ENCODE peak calls at places on chromosomes 6 and 20, in five cellular contexts. Q is small intestine, R is heart right ventricle, F is breast epithelium, M is colonic mucosa. X is an unnamed sample.

GRCh38 chr6:167130008-167130677 is 7.2 kb downstream of the CCR6 start:
- DNase-seq in M (no peak), Q (no peak), F (no peak), R (no peak), X (no peak)

GRCh38 chr6:73732845-73733675 is 37.1 kb downstream of the CD109 start:
- DNase-seq in R (peak; percentile 70), Q (peak; percentile 56), F (peak; percentile 65), M (peak; percentile 64), X (peak; percentile 20)

GRCh38 chr6:17015551-17016381 is 86.1 kb upstream of the STMND1 start:
- DNase-seq in F (no peak), R (peak; percentile 9), M (peak; percentile 31), Q (no peak), X (peak; percentile 4)

GRCh38 chr20:4040283-4041179 is 25.2 kb upstream of the RNF24 start:
- DNase-seq in M (peak; percentile 45), F (no peak), R (no peak), Q (peak; percentile 90), X (no peak)

GRCh38 chr6:148002067-148002466 is 340.6 kb upstream of the SASH1 start:
- DNase-seq in R (no peak), M (no peak), F (no peak), Q (no peak), X (no peak)

GRCh38 chr6:157741889-157742615 is 81.0 kb upstream of the SNX9 start:
- DNase-seq in F (no peak), R (peak; percentile 41), M (no peak), Q (no peak), X (peak; percentile 20)

GRCh38 chr20:22684072-22684762 is 99.8 kb upstream of the FOXA2 start:
- DNase-seq in F (no peak), R (peak; percentile 69), M (peak; percentile 67), Q (peak; percentile 54), X (peak; percentile 42)

GRCh38 chr6:162814417-162814988 is 86.7 kb downstream of the PACRG start:
- DNase-seq in F (no peak), Q (no peak), M (no peak), R (no peak), X (no peak)

GRCh38 chr6:151962246-151962846 is 154.9 kb downstream of the ESR1 start:
- DNase-seq in F (no peak), M (no peak), R (no peak), Q (no peak), X (no peak)

GRCh38 chr6:43698584-43699349 is 11.2 kb upstream of the MRPS18A start:
- DNase-seq in R (peak; percentile 78), F (no peak), Q (peak; percentile 43), M (peak; percentile 57), X (peak; percentile 68)

GRCh38 chr20:63215101-63216040 is 560 bp downstream of the YTHDF1 start:
- DNase-seq in R (no peak), Q (peak; percentile 27), M (peak; percentile 45), F (no peak), X (no peak)

GRCh38 chr20:49862607-49863200 is 50.1 kb downstream of the SLC9A8 start:
- DNase-seq in F (no peak), M (no peak), R (no peak), Q (no peak), X (no peak)

GRCh38 chr20:9186396-9186795 is 117.5 kb downstream of the PLCB4 start:
- DNase-seq in Q (no peak), R (no peak), M (no peak), F (no peak), X (no peak)

GRCh38 chr20:33401922-33402369 is 627 bp upstream of the CDK5RAP1 start:
- DNase-seq in M (no peak), R (no peak), F (no peak), Q (peak; percentile 5), X (no peak)

GRCh38 chr20:53032021-53033001 is 60.2 kb downstream of the TSHZ2 start:
- DNase-seq in Q (no peak), M (no peak), F (no peak), R (peak; percentile 15), X (peak; percentile 18)

GRCh38 chr6:34240329-34241248 is 3.9 kb downstream of the HMGA1 start:
- DNase-seq in Q (peak; percentile 58), M (peak; percentile 22), F (peak; percentile 43), R (no peak), X (no peak)

GRCh38 chr6:9131616-9132015 is 696.3 kb upstream of the SLC35B3 start:
- DNase-seq in M (no peak), R (no peak), Q (no peak), F (peak; percentile 55), X (no peak)

GRCh38 chr20:58219342-58219700 is 9.1 kb downstream of the ANKRD60 start:
- DNase-seq in Q (no peak), R (no peak), F (no peak), M (no peak), X (no peak)

GRCh38 chr6:41071501-41071922 is 644 bp downstream of the OARD1 start:
- DNase-seq in F (no peak), Q (no peak), M (no peak), R (no peak), X (no peak)

GRCh38 chr6:91994787-91995186 is 1407.9 kb upstream of the MAP3K7 start:
- DNase-seq in M (no peak), R (no peak), F (no peak), Q (no peak), X (no peak)

GRCh38 chr6:152746172-152746553 is 4.4 kb upstream of the VIP start:
- DNase-seq in Q (no peak), F (no peak), M (no peak), R (no peak), X (no peak)

GRCh38 chr20:6265204-6265904 is 142.5 kb upstream of the FERMT1 start:
- DNase-seq in M (no peak), Q (peak; percentile 3), F (no peak), R (peak; percentile 35), X (no peak)

GRCh38 chr20:934186-934840 is 18.2 kb upstream of the ANGPT4 start:
- DNase-seq in Q (no peak), F (no peak), R (no peak), M (no peak), X (no peak)

GRCh38 chr6:56852249-56852606 is 102.7 kb upstream of the BEND6 start:
- DNase-seq in M (no peak), R (no peak), F (no peak), Q (no peak), X (no peak)

GRCh38 chr6:96716221-96716620 is 121.1 kb downstream of the GPR63 start:
- DNase-seq in F (no peak), R (no peak), Q (no peak), M (no peak), X (no peak)

GRCh38 chr20:43636429-43636828 is 30.5 kb upstream of the MYBL2 start:
- DNase-seq in M (no peak), Q (no peak), R (no peak), F (no peak), X (no peak)

GRCh38 chr6:2209226-2209809 is 36.1 kb downstream of the GMDS start:
- DNase-seq in Q (peak; percentile 80), R (peak; percentile 20), F (no peak), M (peak; percentile 70), X (no peak)

GRCh38 chr6:11214438-11214837 is 18.0 kb downstream of the NEDD9 start:
- DNase-seq in Q (no peak), M (no peak), F (no peak), R (no peak), X (no peak)

GRCh38 chr6:157813757-157814455 is 9.1 kb upstream of the SNX9 start:
- DNase-seq in M (no peak), Q (no peak), F (no peak), R (no peak), X (no peak)

GRCh38 chr20:47927944-47928343 is 142.7 kb upstream of the SULF2 start:
- DNase-seq in Q (no peak), F (no peak), R (no peak), M (no peak), X (no peak)

DNA sequence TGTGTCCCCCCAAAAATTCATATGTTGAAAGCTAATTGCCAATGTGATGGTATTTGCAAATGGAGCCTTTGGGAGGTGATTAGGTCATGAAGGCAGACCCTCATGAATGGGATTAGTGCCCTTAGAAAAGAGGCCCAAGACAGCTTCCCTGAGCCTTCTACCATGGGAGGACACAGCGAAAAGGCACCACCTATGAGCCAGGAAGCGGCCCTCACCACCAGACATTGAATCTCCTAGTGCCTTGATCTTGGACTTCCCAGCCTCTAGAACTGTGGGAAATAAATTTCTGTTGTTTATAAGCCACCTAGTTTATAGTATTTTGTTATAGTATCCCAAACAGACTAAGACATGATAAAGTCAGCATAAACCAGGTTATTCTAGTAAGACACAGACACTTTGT is 18.9 kb downstream of the EDN1 start:
- DNase-seq in F (no peak), R (no peak), Q (no peak), M (no peak), X (no peak)
- H3K4me3 ChIP-seq in F (no peak overlapping the region), R (no peak overlapping the region), Q (no peak overlapping the region), M (no peak overlapping the region), X (no peak overlapping the region)

DNA sequence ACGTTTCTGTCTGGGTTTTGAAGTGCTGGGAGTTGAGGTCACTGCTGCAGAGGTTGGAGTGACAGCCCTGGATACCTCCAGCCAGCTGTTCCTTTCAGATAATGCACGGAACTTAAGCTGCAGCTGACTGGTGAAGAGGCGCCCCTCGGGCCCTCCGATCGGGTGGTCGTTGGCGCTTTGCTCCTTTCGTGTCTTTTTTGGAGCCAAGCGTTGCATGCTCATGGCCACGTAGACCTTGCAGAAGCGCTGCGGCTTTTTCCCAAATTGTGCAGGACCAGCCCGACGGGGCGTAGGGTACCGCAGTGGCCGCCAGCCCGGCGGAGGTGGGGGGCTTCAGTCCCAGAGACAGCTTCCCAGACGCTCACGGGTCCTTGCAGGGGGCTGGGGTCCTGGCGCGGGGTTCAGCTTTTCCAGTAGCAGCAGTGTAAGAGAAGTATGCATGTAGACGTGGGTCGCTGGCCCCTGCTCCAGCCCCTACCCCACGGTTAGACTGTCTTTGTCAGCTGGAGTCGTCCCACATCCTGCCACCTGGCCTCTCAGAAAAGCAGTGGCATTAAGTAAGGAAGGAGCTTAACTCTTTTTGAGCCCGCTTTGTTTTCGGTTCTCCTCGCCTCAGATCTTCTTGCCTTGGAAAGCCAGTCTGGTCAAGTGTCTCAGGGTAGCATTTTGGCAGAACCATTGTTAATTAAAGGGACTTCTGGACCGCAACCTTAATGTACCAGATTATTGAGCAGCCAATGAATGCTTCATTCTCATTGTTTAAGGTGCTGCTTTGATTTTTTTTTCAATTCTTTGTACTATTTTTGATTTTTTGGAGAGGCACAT is 838 bp downstream of the TNFAIP3 start:
- DNase-seq in M (peak; percentile 54), R (no peak), F (no peak), Q (peak; percentile 55), X (no peak)
- H3K4me1 ChIP-seq in M (peaks cover 8% of the 10 kb centered on the region), R (peaks cover 53% of the 10 kb centered on the region), F (no peaks in the 10 kb centered on the region), Q (peaks cover 3% of the 10 kb centered on the region), X (peaks cover 27% of the 10 kb centered on the region)

DNA sequence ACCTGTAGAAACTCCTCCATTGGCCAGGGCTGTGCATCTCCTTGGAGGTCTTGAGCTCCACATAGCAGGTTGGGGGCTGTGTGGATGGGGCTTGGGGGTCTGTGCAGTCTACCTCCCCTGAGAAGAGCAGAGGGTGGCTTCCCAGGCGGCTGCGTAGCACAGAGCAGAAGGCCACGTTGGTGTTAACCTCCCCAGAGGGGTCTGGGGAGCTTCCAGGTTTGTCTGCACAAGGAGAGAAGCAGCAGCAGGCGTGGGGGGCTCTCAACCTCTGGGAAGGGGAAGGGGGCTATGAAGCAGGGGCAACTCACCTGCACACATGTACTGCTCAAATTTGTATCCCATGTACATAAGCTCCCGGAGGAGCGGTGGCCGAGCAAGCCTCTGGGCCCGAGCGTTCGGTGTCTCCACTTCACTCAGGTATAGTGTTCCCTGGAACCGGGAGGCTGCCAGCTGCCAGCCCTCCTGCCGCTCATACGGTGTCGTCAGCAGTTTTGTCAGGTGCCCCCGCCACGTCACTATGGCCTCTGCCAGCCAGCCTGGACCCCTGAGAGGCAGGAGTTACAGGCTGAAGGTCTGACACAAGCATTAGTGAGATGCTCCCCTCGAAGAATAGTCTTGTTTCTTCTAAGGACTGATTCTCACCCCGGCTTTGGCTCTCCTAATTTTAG is 1.2 kb downstream of the DXO start:
- DNase-seq in M (no peak), R (no peak), F (no peak), Q (no peak), X (peak; percentile 58)
- H3K4me3 ChIP-seq in M (no peak overlapping the region), R (peak overlapping the region; percentile 75), F (peak overlapping the region; percentile 99), Q (no peak overlapping the region), X (peak overlapping the region; percentile 74)

GRCh38 chr20:7516631-7517051 is 423.6 kb downstream of the HAO1 start:
- DNase-seq in F (no peak), M (no peak), R (no peak), Q (no peak), X (no peak)
- H3K4me1 ChIP-seq in F (no peaks in the 10 kb centered on the region), M (no peaks in the 10 kb centered on the region), R (no peaks in the 10 kb centered on the region), Q (no peaks in the 10 kb centered on the region), X (no peaks in the 10 kb centered on the region)